ENCODE peak calls at places on chromosomes 6 and 20, in five cellular contexts. U is posterior cingulate gyrus; S is effector memory CD8-positive, alpha-beta T cell; K is stimulated activated CD4-positive, alpha-beta T cell treated with anti-CD3 and anti-CD28 coated beads, Interleukin-15, amount 100 ng/mL, for 24 hours; V is G401. N is an unnamed sample.

GRCh38 chr6:5099537-5099936 is 14.4 kb downstream of the PPP1R3G start:
- DNase-seq in V (no peak), S (no peak), U (no peak), K (no peak), N (no peak)

GRCh38 chr6:124203812-124204167 is 400.1 kb downstream of the NKAIN2 start:
- DNase-seq in S (no peak), K (no peak), V (peak; percentile 40), U (no peak), N (no peak)

GRCh38 chr6:85747093-85747492 is 104.4 kb upstream of the SYNCRIP start:
- DNase-seq in U (no peak), V (no peak), S (no peak), K (no peak), N (no peak)

GRCh38 chr6:37540390-37540789 is 40.7 kb upstream of the CCDC167 start:
- DNase-seq in S (no peak), V (no peak), K (no peak), U (no peak), N (no peak)

GRCh38 chr20:43528258-43528875 is 20.9 kb downstream of the L3MBTL1 start:
- DNase-seq in K (no peak), U (no peak), V (peak; percentile 37), S (no peak), N (no peak)

GRCh38 chr6:26302941-26303559 is 61.9 kb upstream of the BTN3A2 start:
- DNase-seq in U (no peak), S (no peak), V (no peak), K (no peak), N (no peak)

GRCh38 chr20:61803903-61804804 is 261.5 kb downstream of the TAF4 start:
- DNase-seq in U (no peak), K (peak; percentile 7), S (no peak), V (no peak), N (peak; percentile 12)

GRCh38 chr6:143397229-143398222 is 53.0 kb downstream of the ADAT2 start:
- DNase-seq in U (no peak), K (no peak), S (peak; percentile 62), V (no peak), N (peak; percentile 60)

GRCh38 chr20:44018684-44019637 is 104.3 kb downstream of the TOX2 start:
- DNase-seq in U (no peak), K (no peak), S (no peak), V (no peak), N (no peak)

GRCh38 chr20:38873050-38873581 is 53.1 kb upstream of the FAM83D start:
- DNase-seq in S (peak; percentile 81), K (peak; percentile 91), V (no peak), U (no peak), N (peak; percentile 94)

GRCh38 chr20:13644010-13644409 is 5.3 kb upstream of the TASP1 start:
- DNase-seq in U (no peak), S (no peak), V (no peak), K (no peak), N (no peak)

GRCh38 chr6:169220068-169220964 is 33.3 kb downstream of the THBS2 start:
- DNase-seq in S (no peak), U (no peak), K (no peak), V (no peak), N (no peak)

GRCh38 chr6:30725713-30726505 is 5.8 kb downstream of the TUBB start:
- DNase-seq in K (peak; percentile 54), S (no peak), V (peak; percentile 62), U (no peak), N (no peak)

GRCh38 chr6:151738267-151738666 is 69.2 kb upstream of the ESR1 start:
- DNase-seq in K (no peak), U (no peak), V (no peak), S (no peak), N (no peak)

GRCh38 chr6:22146581-22147468 is 150.0 kb downstream of the PRL start:
- DNase-seq in V (peak; percentile 29), U (peak; percentile 50), S (no peak), K (no peak), N (no peak)

GRCh38 chr6:25913741-25914140 is 16.8 kb downstream of the SLC17A2 start:
- DNase-seq in K (peak; percentile 25), S (no peak), V (no peak), U (no peak), N (peak; percentile 35)

GRCh38 chr6:140475086-140475485 is 1100.6 kb upstream of the CITED2 start:
- DNase-seq in K (no peak), U (no peak), V (no peak), S (no peak), N (no peak)

GRCh38 chr6:18585032-18585573 is 198.0 kb downstream of the RNF144B start:
- DNase-seq in K (no peak), V (no peak), U (no peak), S (no peak), N (no peak)

GRCh38 chr20:7926767-7927166 is 13.5 kb downstream of the HAO1 start:
- DNase-seq in S (no peak), V (peak; percentile 16), K (no peak), U (no peak), N (no peak)

GRCh38 chr6:27059621-27060425 is 187.7 kb upstream of the PRSS16 start:
- DNase-seq in S (no peak), U (no peak), K (no peak), V (no peak), N (no peak)

GRCh38 chr6:169833258-169833794 is 81.9 kb downstream of the ERMARD start:
- DNase-seq in K (no peak), U (no peak), V (no peak), S (no peak), N (no peak)

GRCh38 chr20:59028812-59029211 is 3.3 kb downstream of the ATP5F1E start:
- DNase-seq in V (no peak), K (no peak), S (no peak), U (no peak), N (no peak)

GRCh38 chr20:33515569-33516216 is 25.8 kb downstream of the CBFA2T2 start:
- DNase-seq in U (no peak), S (no peak), V (no peak), K (no peak), N (no peak)

GRCh38 chr6:170522565-170523183 is 30.4 kb downstream of the PSMB1 start:
- DNase-seq in V (no peak), S (no peak), K (no peak), U (no peak), N (peak; percentile 12)

GRCh38 chr20:3874194-3874824 is 14.9 kb upstream of the PANK2 start:
- DNase-seq in K (no peak), V (no peak), U (no peak), S (no peak), N (no peak)

GRCh38 chr20:51860015-51860882 is 57.9 kb upstream of the SALL4 start:
- DNase-seq in S (no peak), V (no peak), K (no peak), U (no peak), N (no peak)

GRCh38 chr20:57996936-57997629 is 231.4 kb downstream of the ANKRD60 start:
- DNase-seq in U (no peak), V (no peak), S (no peak), K (no peak), N (peak; percentile 18)

GRCh38 chr6:111361648-111362047 is 121.4 kb downstream of the REV3L start:
- DNase-seq in S (no peak), U (peak; percentile 55), K (no peak), V (peak; percentile 46), N (no peak)

GRCh38 chr6:3535716-3536435 is 79.0 kb upstream of the SLC22A23 start:
- DNase-seq in S (no peak), K (no peak), U (no peak), V (no peak), N (no peak)

GRCh38 chr6:144718431-144718830 is 433.3 kb downstream of the UTRN start:
- DNase-seq in K (no peak), V (no peak), U (no peak), S (no peak), N (no peak)

GRCh38 chr6:166489301-166490155 is 97.0 kb downstream of the RAMACL start:
- DNase-seq in U (no peak), K (no peak), S (no peak), V (no peak), N (no peak)

GRCh38 chr6:52815167-52816092 is 11.8 kb upstream of the GSTA1 start:
- DNase-seq in K (peak; percentile 62), V (peak; percentile 13), S (peak; percentile 30), U (peak; percentile 35), N (peak; percentile 56)

GRCh38 chr6:3403244-3404154 is 53.4 kb downstream of the SLC22A23 start:
- DNase-seq in U (no peak), S (no peak), V (no peak), K (no peak), N (no peak)

GRCh38 chr6:6820688-6821238 is 232.2 kb downstream of the LY86 start:
- DNase-seq in U (no peak), K (no peak), S (no peak), V (peak; percentile 53), N (no peak)

GRCh38 chr20:61311656-61312387 is 59.8 kb downstream of the CDH4 start:
- DNase-seq in K (no peak), U (no peak), V (no peak), S (no peak), N (no peak)

GRCh38 chr6:24408719-24409410 is 6.1 kb downstream of the MRS2 start:
- DNase-seq in K (no peak), S (no peak), V (no peak), U (no peak), N (no peak)

GRCh38 chr6:17349437-17349836 is 44.0 kb upstream of the CAP2 start:
- DNase-seq in V (no peak), U (no peak), K (no peak), S (no peak), N (no peak)

GRCh38 chr6:28974505-28974904 is 30.6 kb downstream of the ZNF311 start:
- DNase-seq in U (no peak), V (no peak), K (no peak), S (no peak), N (no peak)

N was measured in activated CD4-positive, alpha-beta memory T cell treated with anti-CD3 and anti-CD28 coated beads for 36 hours.